ENCODE peak calls at places on chromosomes 2 and 18, in nine cellular contexts. V is GM12878, L is stomach, P is IMR-90, J is sigmoid colon, D is Peyer's patch, U is transverse colon, N is tibial nerve, O is heart left ventricle. H is an unnamed sample.

GRCh38 chr2:179954026-179954425 is 53.1 kb downstream of the CWC22 start:
- DNase-seq in V (no peak), L (no peak), P (no peak), J (no peak), D (no peak), U (no peak), N (no peak), O (no peak), H (no peak)

GRCh38 chr2:205700331-205701132 is 18.2 kb downstream of the NRP2 start:
- DNase-seq in V (no peak), L (no peak), P (peak), J (no peak), D (no peak), U (peak), N (no peak), O (no peak), H (no peak)

GRCh38 chr2:235614176-235614860 is 120.5 kb downstream of the AGAP1 start:
- DNase-seq in V (no peak), L (no peak), P (no peak), J (no peak), D (no peak), U (no peak), N (no peak), O (no peak), H (no peak)

GRCh38 chr2:21415234-21415633 is 291.5 kb downstream of the TDRD15 start:
- DNase-seq in V (no peak), L (no peak), P (no peak), J (no peak), D (no peak), U (no peak), N (no peak), O (no peak), H (no peak)

GRCh38 chr2:153055182-153055581 is 336.8 kb downstream of the ARL6IP6 start:
- DNase-seq in V (no peak), L (no peak), P (no peak), J (no peak), D (no peak), U (no peak), N (no peak), O (no peak), H (no peak)

GRCh38 chr18:23504720-23505119 is 1.4 kb downstream of the RMC1 start:
- DNase-seq in V (peak), L (no peak), P (no peak), J (no peak), D (no peak), U (no peak), N (no peak), O (no peak), H (no peak)

GRCh38 chr18:53946561-53946960 is 277.9 kb downstream of the MBD2 start:
- DNase-seq in V (no peak), L (no peak), P (no peak), J (no peak), D (no peak), U (no peak), N (no peak), O (no peak), H (no peak)

GRCh38 chr2:136135924-136136906 is 18.3 kb upstream of the CXCR4 start:
- DNase-seq in V (no peak), L (peak), P (no peak), J (no peak), D (no peak), U (peak), N (peak), O (no peak), H (peak)

DNA sequence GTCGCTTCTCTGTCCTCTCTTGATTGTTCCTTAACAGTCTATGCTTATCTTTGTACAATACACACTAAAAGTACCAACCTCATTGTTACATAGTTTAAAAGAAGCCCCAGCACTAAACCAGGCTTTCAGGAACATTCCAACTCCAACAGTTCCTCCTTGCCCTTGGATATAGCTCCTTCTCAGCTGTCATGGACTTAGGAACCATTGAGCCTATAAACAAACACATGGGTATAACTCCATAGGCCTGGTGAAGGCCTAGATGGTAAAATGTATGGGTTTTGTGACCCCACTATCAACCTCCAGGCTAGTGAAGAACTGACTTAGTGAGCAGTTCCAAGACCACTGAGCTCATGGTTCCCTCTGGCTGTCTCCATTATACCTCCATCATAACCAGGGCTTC is 74.8 kb upstream of the SLC39A10 start:
- DNase-seq in V (no peak), L (no peak), P (no peak), J (no peak), D (no peak), U (no peak), N (no peak), O (no peak), H (no peak)
- TF ChIP-seq POLR2A in V (no peak), L (no peak), P (no peak), J (no peak), D (no peak), U (no peak), N (no peak), O (no peak), H (no peak)

GRCh38 chr2:11698009-11698922 is 28.3 kb upstream of the NTSR2 start:
- DNase-seq in V (no peak), L (peak), P (peak), J (peak), D (peak), U (peak), N (peak), O (peak), H (no peak)
- H3K27ac ChIP-seq in V (no peak), L (peak), P (peak), J (peak), D (peak), U (peak), N (peak), O (peak), H (peak)

GRCh38 chr2:143469323-143469722 is 340.1 kb downstream of the ARHGAP15 start:
- DNase-seq in V (no peak), L (no peak), P (no peak), J (no peak), D (no peak), U (no peak), N (no peak), O (no peak), H (no peak)

GRCh38 chr2:143467011-143467410 is 337.8 kb downstream of the ARHGAP15 start:
- DNase-seq in V (no peak), L (no peak), P (no peak), J (no peak), D (no peak), U (no peak), N (no peak), O (no peak), H (no peak)

GRCh38 chr2:143466391-143466790 is 337.2 kb downstream of the ARHGAP15 start:
- DNase-seq in V (no peak), L (no peak), P (no peak), J (no peak), D (no peak), U (no peak), N (no peak), O (no peak), H (no peak)

GRCh38 chr2:143471550-143471949 is 342.3 kb downstream of the ARHGAP15 start:
- DNase-seq in V (no peak), L (no peak), P (no peak), J (no peak), D (no peak), U (no peak), N (no peak), O (no peak), H (no peak)

DNA sequence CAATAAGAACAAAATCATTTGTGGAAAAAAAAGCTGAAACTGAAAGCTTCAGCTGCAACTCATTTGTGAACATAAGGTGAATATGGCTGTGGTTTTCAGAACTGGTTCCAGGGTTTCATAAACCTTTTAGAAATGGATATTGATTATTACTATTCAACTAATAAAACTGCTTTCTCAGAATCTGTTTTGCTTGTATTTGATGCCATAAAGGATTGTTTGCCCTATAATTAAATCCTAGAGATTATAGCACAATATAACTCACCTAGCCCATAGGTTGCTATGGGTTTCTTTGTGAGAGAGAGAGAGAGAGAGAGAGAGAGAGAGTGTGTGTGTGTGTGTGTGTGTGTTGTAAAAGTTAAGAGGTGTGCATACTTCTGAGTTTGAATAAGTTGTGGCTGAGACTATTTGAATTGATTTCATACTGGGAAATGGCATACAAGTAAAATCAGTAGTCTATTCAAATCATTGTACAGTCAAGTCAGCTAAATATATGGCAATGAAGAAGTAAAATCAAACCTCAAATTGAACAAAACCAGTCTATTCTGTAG is 339.2 kb downstream of the ARHGAP15 start:
- DNase-seq in V (peak), L (no peak), P (no peak), J (no peak), D (no peak), U (no peak), N (no peak), O (no peak), H (no peak)
- TF ChIP-seq CTCF in V (no peak), L (no peak), P (no peak), J (no peak), D (no peak), U (no peak), N (no peak), O (no peak), H (no peak)

GRCh38 chr2:52563144-52563543 is 1204.5 kb upstream of the CHAC2 start:
- DNase-seq in V (no peak), L (no peak), P (no peak), J (no peak), D (no peak), U (no peak), N (no peak), O (no peak), H (no peak)
- TF ChIP-seq POLR2A in V (no peak), L (no peak), P (no peak), J (no peak), D (no peak), U (no peak), N (no peak), O (no peak), H (no peak)

DNA sequence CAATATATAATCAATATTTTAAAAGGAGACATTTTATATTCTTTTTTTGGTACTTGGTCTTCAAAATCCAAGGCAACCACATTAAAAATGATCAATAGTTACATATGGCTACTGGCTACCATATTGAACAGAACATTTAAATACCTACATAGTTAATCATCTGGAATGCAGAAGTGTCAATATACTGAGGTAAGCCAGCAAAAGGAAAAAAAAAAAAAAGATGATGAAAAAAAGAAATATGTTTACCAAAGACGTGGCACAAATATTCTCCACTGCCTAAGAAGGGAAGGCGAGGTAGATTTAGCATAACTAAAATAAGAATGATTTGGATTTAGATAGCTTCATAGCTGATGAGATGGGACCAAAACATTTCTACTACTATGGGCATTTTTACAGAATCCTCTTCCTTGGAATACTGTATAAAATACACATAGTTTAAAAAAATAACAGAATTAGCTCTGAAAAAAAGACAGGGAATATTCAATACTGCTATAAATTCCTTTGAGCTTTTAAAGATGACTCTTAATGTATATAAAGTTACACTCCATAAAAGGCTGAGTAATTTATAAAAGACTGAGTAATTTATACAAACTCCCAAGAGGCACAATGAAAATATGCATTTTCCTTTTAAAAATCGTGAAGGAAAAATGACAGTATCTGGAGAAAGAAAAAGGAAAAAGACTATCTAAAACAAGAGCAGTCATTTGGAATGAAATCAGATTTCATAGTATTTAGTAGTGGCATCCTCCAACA is 63.5 kb downstream of the CDH2 start:
- DNase-seq in V (no peak), L (no peak), P (peak), J (no peak), D (no peak), U (no peak), N (no peak), O (no peak), H (no peak)
- H3K27ac ChIP-seq in V (no peak), L (no peak), P (no peak), J (no peak), D (no peak), U (no peak), N (no peak), O (peak), H (no peak)